ENCODE peak calls at places on chromosomes 5 and 9, in five cellular contexts. O, B, A, L and K are unnamed samples.

GRCh38 chr5:116529615-116530014 is 45.0 kb downstream of the SEMA6A start:
- DNase-seq in O (no peak), B (no peak), A (no peak), L (no peak), K (no peak)

GRCh38 chr5:34012791-34013190 is 4.9 kb upstream of the AMACR start:
- DNase-seq in O (no peak), B (no peak), A (peak; percentile 71), L (no peak), K (no peak)

GRCh38 chr5:321233-321725 is at the start of gene AHRR:
- DNase-seq in O (peak; percentile 12), B (peak; percentile 88), A (peak; percentile 54), L (peak; percentile 92), K (peak; percentile 35)

GRCh38 chr9:21611896-21612295 is 129.8 kb upstream of the IFNE start:
- DNase-seq in O (no peak), B (no peak), A (no peak), L (no peak), K (no peak)

GRCh38 chr5:34652466-34652865 is 3.7 kb upstream of the RAI14 start:
- DNase-seq in O (no peak), B (no peak), A (no peak), L (no peak), K (no peak)

GRCh38 chr9:92616199-92617129 is 53.5 kb downstream of the IPPK start:
- DNase-seq in O (peak; percentile 81), B (no peak), A (peak; percentile 59), L (no peak), K (no peak)

GRCh38 chr5:150710165-150710564 is 9.3 kb upstream of the RBM22 start:
- DNase-seq in O (no peak), B (peak; percentile 8), A (peak; percentile 19), L (no peak), K (no peak)

GRCh38 chr5:158560170-158560569 is 539.5 kb downstream of the EBF1 start:
- DNase-seq in O (peak; percentile 9), B (no peak), A (no peak), L (no peak), K (no peak)

GRCh38 chr9:90100014-90100413 is 495.2 kb downstream of the GADD45G start:
- DNase-seq in O (no peak), B (no peak), A (peak; percentile 5), L (no peak), K (no peak)

GRCh38 chr9:106862946-106863740 is at the start of gene ZNF462:
- DNase-seq in O (no peak), B (peak; percentile 69), A (peak; percentile 86), L (no peak), K (peak; percentile 13)

GRCh38 chr9:119998614-119999013 is 581.4 kb downstream of the CDK5RAP2 start:
- DNase-seq in O (no peak), B (no peak), A (no peak), L (no peak), K (no peak)

GRCh38 chr9:124010665-124011321 is 775 bp upstream of the LHX2 start:
- DNase-seq in O (no peak), B (peak; percentile 89), A (no peak), L (no peak), K (no peak)

GRCh38 chr5:127446626-127447025 is 70.8 kb upstream of the PRRC1 start:
- DNase-seq in O (no peak), B (peak; percentile 45), A (no peak), L (no peak), K (peak; percentile 29)

GRCh38 chr5:1338196-1338490 is 6.8 kb downstream of the CLPTM1L start:
- DNase-seq in O (no peak), B (no peak), A (no peak), L (no peak), K (no peak)

GRCh38 chr5:139711852-139712171 is 63.7 kb downstream of the CXXC5 start:
- DNase-seq in O (no peak), B (peak; percentile 81), A (no peak), L (no peak), K (no peak)

GRCh38 chr9:85521331-85522197 is 220.2 kb downstream of the AGTPBP1 start:
- DNase-seq in O (no peak), B (no peak), A (no peak), L (no peak), K (no peak)

GRCh38 chr5:38738898-38739743 is 106.7 kb upstream of the OSMR start:
- DNase-seq in O (no peak), B (no peak), A (peak; percentile 64), L (no peak), K (no peak)

GRCh38 chr5:109885205-109885604 is 195.5 kb downstream of the MAN2A1 start:
- DNase-seq in O (no peak), B (no peak), A (no peak), L (no peak), K (no peak)

GRCh38 chr5:161851691-161852299 is 3.9 kb downstream of the GABRA1 start:
- DNase-seq in O (no peak), B (no peak), A (no peak), L (no peak), K (peak; percentile 24)

GRCh38 chr5:141747646-141748229 is 65.7 kb upstream of the ARAP3 start:
- DNase-seq in O (no peak), B (no peak), A (no peak), L (no peak), K (no peak)

GRCh38 chr5:142843029-142843905 is 73.1 kb downstream of the ARHGAP26 start:
- DNase-seq in O (no peak), B (no peak), A (no peak), L (no peak), K (no peak)

GRCh38 chr9:121839726-121840500 is 188.5 kb downstream of the DAB2IP start:
- DNase-seq in O (no peak), B (no peak), A (no peak), L (no peak), K (no peak)

GRCh38 chr5:124628721-124629596 is 117.5 kb downstream of the ZNF608 start:
- DNase-seq in O (peak; percentile 84), B (no peak), A (peak; percentile 93), L (peak; percentile 86), K (no peak)

GRCh38 chr5:40678021-40678939 is 1.4 kb upstream of the PTGER4 start:
- DNase-seq in O (no peak), B (no peak), A (peak; percentile 37), L (no peak), K (peak; percentile 65)
- H3K27ac ChIP-seq in O (no peak overlapping the region), B (no peak overlapping the region), A (peak overlapping the region; percentile 75), L (no peak overlapping the region), K (peak overlapping the region; percentile 87)

DNA sequence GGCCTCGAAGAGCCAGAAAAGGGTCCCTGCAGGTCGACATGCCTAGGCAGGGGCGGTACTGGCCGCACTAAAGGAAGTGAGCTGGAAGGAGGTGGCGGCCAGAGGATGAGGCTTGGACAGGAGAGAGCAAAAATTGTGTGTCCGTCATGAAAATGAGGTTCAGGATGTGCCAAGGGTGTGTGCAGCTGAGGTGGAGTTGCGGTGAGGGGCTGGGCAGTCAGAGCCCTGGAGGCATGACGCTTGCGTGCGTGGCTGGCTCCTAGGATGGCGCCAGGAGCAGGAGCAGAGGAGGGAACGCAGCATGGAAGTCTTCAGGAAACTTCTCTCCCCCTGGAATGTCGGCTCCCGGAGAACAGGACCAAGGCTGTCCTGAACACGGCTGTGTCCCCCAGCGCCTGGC is 5.5 kb upstream of the PDLIM7 start:
- DNase-seq in O (no peak), B (no peak), A (no peak), L (no peak), K (no peak)
- H3K9ac ChIP-seq in O (no peak overlapping the region), B (peak overlapping the region; percentile 20), A (no peak overlapping the region), L (peak overlapping the region; percentile 36), K (no peak overlapping the region)

DNA sequence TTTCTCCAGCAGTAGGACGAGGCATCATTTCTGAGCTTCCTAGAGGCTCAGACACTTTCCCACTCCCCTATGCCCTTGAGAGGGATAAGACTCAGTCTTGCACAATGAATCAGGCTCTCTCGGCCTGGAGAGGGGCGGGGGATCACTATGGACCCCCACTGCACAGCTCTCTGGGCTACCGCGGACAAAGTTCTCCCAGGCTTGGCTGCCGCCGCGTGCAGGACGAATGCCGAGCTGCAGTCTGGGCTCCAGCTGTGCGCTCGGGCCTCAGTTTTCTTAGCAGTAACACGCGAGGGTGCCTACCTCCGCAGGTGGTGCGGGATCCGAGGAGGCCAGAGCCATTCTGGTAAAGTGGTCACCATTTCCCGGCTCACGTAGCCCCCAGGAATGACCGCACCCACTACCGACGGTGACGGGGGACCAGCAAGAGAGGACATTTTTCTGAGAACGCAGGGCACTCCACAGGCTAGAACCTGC is 3.4 kb upstream of the MYORG start:
- DNase-seq in O (no peak), B (peak; percentile 56), A (no peak), L (no peak), K (peak; percentile 22)
- TF ChIP-seq EZH2 in O (no peak), B (peak; percentile 74), A (no peak), L (no peak), K (no peak)

GRCh38 chr5:74303575-74303974 is 337.0 kb downstream of the ENC1 start:
- DNase-seq in O (no peak), B (no peak), A (peak; percentile 40), L (no peak), K (no peak)
- H3K27ac ChIP-seq in O (no peak overlapping the region), B (no peak overlapping the region), A (no peak overlapping the region), L (no peak overlapping the region), K (no peak overlapping the region)

GRCh38 chr5:66828046-66828550 is 231.9 kb downstream of the MAST4 start:
- DNase-seq in O (no peak), B (peak; percentile 42), A (no peak), L (no peak), K (peak; percentile 12)

GRCh38 chr5:66826696-66827095 is 230.5 kb downstream of the MAST4 start:
- DNase-seq in O (no peak), B (no peak), A (no peak), L (no peak), K (no peak)

GRCh38 chr5:66830636-66831035 is 234.4 kb downstream of the MAST4 start:
- DNase-seq in O (no peak), B (no peak), A (no peak), L (no peak), K (peak; percentile 24)

GRCh38 chr5:66828551-66829421 is 232.6 kb downstream of the MAST4 start:
- DNase-seq in O (peak; percentile 7), B (peak; percentile 85), A (peak; percentile 79), L (no peak), K (peak; percentile 44)

GRCh38 chr5:66829826-66830225 is 233.6 kb downstream of the MAST4 start:
- DNase-seq in O (no peak), B (peak; percentile 54), A (no peak), L (no peak), K (peak; percentile 78)
- H3K9ac ChIP-seq in O (no peak overlapping the region), B (no peak overlapping the region), A (no peak overlapping the region), L (no peak overlapping the region), K (no peak overlapping the region)

GRCh38 chr9:19998823-19999455 is 210.1 kb upstream of the SLC24A2 start:
- DNase-seq in O (no peak), B (no peak), A (no peak), L (no peak), K (no peak)

GRCh38 chr9:19999491-20000057 is 210.7 kb upstream of the SLC24A2 start:
- DNase-seq in O (no peak), B (no peak), A (peak; percentile 66), L (no peak), K (no peak)

GRCh38 chr9:20001058-20001457 is 212.2 kb upstream of the SLC24A2 start:
- DNase-seq in O (no peak), B (no peak), A (no peak), L (no peak), K (no peak)

GRCh38 chr9:19995619-19996018 is 206.8 kb upstream of the SLC24A2 start:
- DNase-seq in O (no peak), B (no peak), A (no peak), L (no peak), K (no peak)

GRCh38 chr9:19998153-19998552 is 209.3 kb upstream of the SLC24A2 start:
- DNase-seq in O (no peak), B (no peak), A (peak; percentile 19), L (no peak), K (no peak)
- TF ChIP-seq EZH2 in O (no peak), B (no peak), A (no peak), L (no peak), K (no peak)